ENCODE peak calls at places on chromosomes 13 and 19, in five cellular contexts. G is anterior cingulate cortex; P is central memory CD8-positive, alpha-beta T cell; R is T-helper 9 cell; L is heart right ventricle. W is an unnamed sample.
A peak's percentile ranks its signal among the peaks of the same experiment; 100 is the strongest.

GRCh38 chr13:113796211-113796875 is 37.3 kb downstream of the TMEM255B start:
- DNase-seq in G (no peak), P (no peak), R (no peak), L (no peak), W (no peak)

GRCh38 chr13:94110011-94110410 is 369.5 kb downstream of the DCT start:
- DNase-seq in G (no peak), P (no peak), R (no peak), L (no peak), W (no peak)

GRCh38 chr13:92573467-92574057 is 653.0 kb upstream of the GPC6 start:
- DNase-seq in G (no peak), P (no peak), R (no peak), L (no peak), W (peak; percentile 21)

GRCh38 chr19:14118165-14119051 is 846 bp upstream of the PRKACA start:
- DNase-seq in G (peak; percentile 87), P (peak; percentile 26), R (peak; percentile 38), L (peak; percentile 71), W (peak; percentile 63)

GRCh38 chr19:15702590-15702930 is 25.3 kb upstream of the OR10H2 start:
- DNase-seq in G (no peak), P (no peak), R (no peak), L (peak; percentile 76), W (peak; percentile 65)

GRCh38 chr19:46660008-46660517 is 919 bp downstream of the DACT3 start:
- DNase-seq in G (peak; percentile 31), P (no peak), R (no peak), L (no peak), W (no peak)

GRCh38 chr13:40146586-40147240 is 491.3 kb downstream of the COG6 start:
- DNase-seq in G (no peak), P (no peak), R (no peak), L (no peak), W (peak; percentile 31)

GRCh38 chr19:51743405-51743804 is 8.3 kb downstream of the FPR1 start:
- DNase-seq in G (no peak), P (no peak), R (no peak), L (no peak), W (no peak)

GRCh38 chr13:95660981-95661581 is 15.9 kb upstream of the DNAJC3 start:
- DNase-seq in G (no peak), P (no peak), R (no peak), L (no peak), W (peak; percentile 54)

GRCh38 chr13:34413538-34414210 is 528.4 kb upstream of the NBEA start:
- DNase-seq in G (no peak), P (no peak), R (no peak), L (no peak), W (peak; percentile 49)

GRCh38 chr13:28548468-28548867 is 53.5 kb upstream of the FLT1 start:
- DNase-seq in G (no peak), P (no peak), R (no peak), L (no peak), W (no peak)

GRCh38 chr19:28841531-28841930 is 371.4 kb downstream of the UQCRFS1 start:
- DNase-seq in G (no peak), P (no peak), R (no peak), L (no peak), W (no peak)

GRCh38 chr19:16457195-16457953 is 14.4 kb downstream of the EPS15L1 start:
- DNase-seq in G (peak; percentile 28), P (no peak), R (no peak), L (peak; percentile 66), W (peak; percentile 24)

GRCh38 chr13:67224148-67224846 is 5.8 kb downstream of the PCDH9 start:
- DNase-seq in G (peak; percentile 73), P (no peak), R (peak; percentile 28), L (peak; percentile 71), W (peak; percentile 62)

GRCh38 chr13:76677047-76677446 is 209.2 kb downstream of the KCTD12 start:
- DNase-seq in G (peak; percentile 9), P (no peak), R (no peak), L (peak; percentile 20), W (no peak)

GRCh38 chr19:28039677-28040381 is 1173.1 kb downstream of the UQCRFS1 start:
- DNase-seq in G (no peak), P (no peak), R (no peak), L (no peak), W (no peak)

GRCh38 chr19:3509566-3509989 is 3.5 kb downstream of the FZR1 start:
- DNase-seq in G (no peak), P (no peak), R (no peak), L (no peak), W (peak; percentile 87)

GRCh38 chr19:49739933-49740332 is 23.2 kb downstream of the TSKS start:
- DNase-seq in G (no peak), P (no peak), R (no peak), L (no peak), W (no peak)

GRCh38 chr13:68190826-68191225 is 960.7 kb upstream of the PCDH9 start:
- DNase-seq in G (no peak), P (no peak), R (no peak), L (no peak), W (peak; percentile 77)

GRCh38 chr19:10036601-10037071 is 23.4 kb downstream of the RDH8 start:
- DNase-seq in G (no peak), P (no peak), R (no peak), L (no peak), W (no peak)

GRCh38 chr13:112141643-112142400 is 74.9 kb downstream of the SOX1 start:
- DNase-seq in G (no peak), P (no peak), R (no peak), L (no peak), W (no peak)

GRCh38 chr19:54069482-54069881 is 5.8 kb upstream of the VSTM1 start:
- DNase-seq in G (no peak), P (no peak), R (no peak), L (no peak), W (no peak)

GRCh38 chr19:867855-868457 is 8.5 kb downstream of the CFD start:
- DNase-seq in G (no peak), P (no peak), R (no peak), L (no peak), W (no peak)

GRCh38 chr19:58562126-58563033 is 4.0 kb upstream of the UBE2M start:
- DNase-seq in G (no peak), P (no peak), R (no peak), L (peak; percentile 50), W (no peak)

GRCh38 chr13:26017196-26017921 is 34.5 kb downstream of the SHISA2 start:
- DNase-seq in G (no peak), P (no peak), R (no peak), L (no peak), W (no peak)

GRCh38 chr13:114248011-114248410 is 13.3 kb downstream of the CDC16 start:
- DNase-seq in G (no peak), P (no peak), R (no peak), L (no peak), W (no peak)

GRCh38 chr13:70585109-70585508 is 476.9 kb upstream of the KLHL1 start:
- DNase-seq in G (no peak), P (no peak), R (no peak), L (no peak), W (no peak)

GRCh38 chr19:48945415-48945814 is 9.3 kb upstream of the BAX start:
- DNase-seq in G (no peak), P (no peak), R (no peak), L (no peak), W (no peak)

GRCh38 chr13:113358653-113359052 is 5.3 kb downstream of the GRTP1 start:
- DNase-seq in G (no peak), P (no peak), R (no peak), L (no peak), W (no peak)

GRCh38 chr19:51784922-51785690 is 9.9 kb upstream of the FPR3 start:
- DNase-seq in G (no peak), P (no peak), R (no peak), L (peak; percentile 29), W (peak; percentile 62)

GRCh38 chr13:46146898-46147297 is 35.1 kb downstream of the LCP1 start:
- DNase-seq in G (peak; percentile 16), P (no peak), R (no peak), L (no peak), W (peak; percentile 16)